ENCODE peak calls at places on chromosomes 13 and 19, in seven cellular contexts. X, J, D, Y, W, G and U are unnamed samples. For H3K4me1, the result is how much of the 10 kb centered on the place peaks cover.

GRCh38 chr13:76991432-76991795 is 467 bp upstream of the CLN5 start:
- DNase-seq in X (no peak), J (no peak), D (no peak), Y (peak), W (no peak), G (no peak), U (no peak)

GRCh38 chr19:41861098-41861768 is 1.2 kb downstream of the RPS19 start:
- DNase-seq in X (no peak), J (no peak), D (no peak), Y (no peak), W (no peak), G (no peak), U (no peak)

GRCh38 chr13:104017317-104017716 is 951.1 kb upstream of the SLC10A2 start:
- DNase-seq in X (no peak), J (no peak), D (no peak), Y (no peak), W (no peak), G (no peak), U (no peak)

GRCh38 chr13:86554066-86554465 is 754.8 kb upstream of the SLITRK6 start:
- DNase-seq in X (no peak), J (no peak), D (no peak), Y (no peak), W (no peak), G (no peak), U (no peak)

GRCh38 chr13:36432106-36432544 is at the start of gene CCNA1:
- DNase-seq in X (no peak), J (no peak), D (peak), Y (peak), W (peak), G (no peak), U (peak)

GRCh38 chr13:63455938-63456337 is 2040.3 kb upstream of the PCDH20 start:
- DNase-seq in X (no peak), J (no peak), D (peak), Y (peak), W (no peak), G (no peak), U (peak)

GRCh38 chr13:90834700-90835099 is 512.8 kb upstream of the MIR17HG start:
- DNase-seq in X (no peak), J (no peak), D (no peak), Y (peak), W (no peak), G (no peak), U (no peak)

GRCh38 chr19:56637976-56638555 is 4.9 kb upstream of the SMIM17 start:
- DNase-seq in X (no peak), J (peak), D (peak), Y (peak), W (peak), G (peak), U (peak)

GRCh38 chr19:44050740-44051653 is 839 bp upstream of the ZNF223 start:
- DNase-seq in X (no peak), J (no peak), D (peak), Y (peak), W (peak), G (no peak), U (no peak)

GRCh38 chr13:98959299-98959698 is 18.6 kb downstream of the DOCK9 start:
- DNase-seq in X (no peak), J (no peak), D (no peak), Y (no peak), W (no peak), G (no peak), U (peak)

GRCh38 chr13:46168818-46169217 is 13.2 kb downstream of the LCP1 start:
- DNase-seq in X (no peak), J (no peak), D (no peak), Y (no peak), W (no peak), G (no peak), U (no peak)

GRCh38 chr13:24224232-24224680 is 63.7 kb downstream of the SPATA13 start:
- DNase-seq in X (no peak), J (no peak), D (no peak), Y (no peak), W (no peak), G (no peak), U (no peak)

GRCh38 chr19:6564393-6564792 is 26.6 kb downstream of the CD70 start:
- DNase-seq in X (no peak), J (no peak), D (peak), Y (peak), W (peak), G (peak), U (peak)

GRCh38 chr19:1453525-1454371 is 3.8 kb downstream of the APC2 start:
- DNase-seq in X (no peak), J (no peak), D (peak), Y (peak), W (peak), G (no peak), U (peak)

GRCh38 chr13:97889803-97890202 is 63.7 kb upstream of the IPO5 start:
- DNase-seq in X (no peak), J (no peak), D (no peak), Y (peak), W (no peak), G (no peak), U (no peak)

GRCh38 chr13:67146523-67147130 is 83.5 kb downstream of the PCDH9 start:
- DNase-seq in X (no peak), J (no peak), D (no peak), Y (no peak), W (no peak), G (no peak), U (no peak)

GRCh38 chr19:53183146-53183545 is 10.0 kb downstream of the ZNF665 start:
- DNase-seq in X (no peak), J (no peak), D (no peak), Y (peak), W (no peak), G (no peak), U (no peak)

GRCh38 chr19:4343845-4344713 is 717 bp downstream of the MPND start:
- DNase-seq in X (peak), J (no peak), D (no peak), Y (no peak), W (no peak), G (no peak), U (no peak)

GRCh38 chr13:110062777-110063442 is 244.0 kb downstream of the COL4A1 start:
- DNase-seq in X (no peak), J (no peak), D (no peak), Y (no peak), W (no peak), G (no peak), U (peak)

GRCh38 chr19:3028305-3029069 is 593 bp downstream of the TLE2 start:
- DNase-seq in X (no peak), J (no peak), D (peak), Y (no peak), W (no peak), G (no peak), U (no peak)

GRCh38 chr13:100363874-100364273 is 224.7 kb downstream of the GGACT start:
- DNase-seq in X (no peak), J (no peak), D (no peak), Y (peak), W (peak), G (no peak), U (no peak)

GRCh38 chr13:24192036-24192810 is 31.7 kb downstream of the SPATA13 start:
- DNase-seq in X (no peak), J (no peak), D (peak), Y (no peak), W (no peak), G (no peak), U (no peak)

GRCh38 chr13:93740334-93740733 is 513.7 kb downstream of the GPC6 start:
- DNase-seq in X (no peak), J (no peak), D (no peak), Y (no peak), W (no peak), G (no peak), U (no peak)

GRCh38 chr13:93736111-93736510 is 509.5 kb downstream of the GPC6 start:
- DNase-seq in X (no peak), J (no peak), D (no peak), Y (peak), W (no peak), G (no peak), U (no peak)

DNA sequence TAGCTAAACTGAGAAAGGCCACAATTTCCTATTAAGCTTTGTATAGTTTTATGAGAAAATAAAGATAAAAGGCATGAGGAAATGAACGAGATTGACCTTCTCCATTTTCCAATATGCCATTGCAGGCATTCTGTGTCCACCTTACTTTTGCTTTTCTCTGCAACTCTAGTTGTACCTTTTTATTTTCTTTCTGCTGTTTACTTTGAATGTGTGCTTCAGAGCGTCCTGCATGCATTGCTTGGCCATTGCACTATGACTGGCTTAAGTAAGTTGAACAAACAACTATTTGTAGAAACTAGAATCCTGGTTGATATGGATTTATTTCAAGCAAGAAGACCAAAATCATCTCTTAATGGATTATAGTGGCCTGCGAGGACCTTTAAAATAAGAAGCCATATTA is 510.3 kb downstream of the GPC6 start:
- DNase-seq in X (no peak), J (no peak), D (no peak), Y (no peak), W (no peak), G (no peak), U (no peak)
- H3K27ac ChIP-seq in X (no peak), J (no peak), D (no peak), Y (no peak), W (no peak), G (no peak), U (no peak)

DNA sequence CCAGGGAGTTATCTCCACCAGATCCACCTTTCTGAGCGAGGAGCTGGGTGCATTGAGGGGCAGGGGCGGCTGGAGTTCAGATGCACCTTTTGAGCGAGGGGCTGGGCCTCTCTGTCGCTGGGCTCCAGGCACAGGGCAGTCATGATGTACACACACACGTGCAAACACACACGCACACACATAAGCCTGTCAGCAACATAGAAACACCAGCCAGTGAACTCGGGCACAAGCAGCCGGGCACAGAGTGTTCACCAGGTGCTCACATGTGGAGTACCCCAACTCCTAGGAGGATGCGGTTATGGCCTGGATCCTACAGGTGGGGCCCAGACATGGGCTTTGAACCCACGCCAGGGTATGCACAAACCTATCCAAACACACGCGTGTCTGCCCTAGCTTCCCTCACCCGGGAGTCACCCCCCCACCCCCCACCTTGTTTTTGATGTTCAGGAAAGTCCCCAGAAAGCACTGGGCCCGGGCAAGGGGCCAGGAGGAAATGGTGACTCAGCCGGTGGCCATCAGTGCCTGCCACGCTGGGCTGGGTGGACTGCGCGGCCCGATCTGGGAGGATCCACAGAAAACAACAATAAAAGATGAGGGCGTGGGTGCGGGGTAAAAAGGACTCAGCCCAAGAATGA is 13.3 kb downstream of the ARRDC2 start:
- DNase-seq in X (peak), J (peak), D (no peak), Y (peak), W (peak), G (no peak), U (no peak)
- H3K4me1 ChIP-seq in X (under half), J (half or more), D (under half), Y (under half), W (under half), G (half or more), U (under half)

DNA sequence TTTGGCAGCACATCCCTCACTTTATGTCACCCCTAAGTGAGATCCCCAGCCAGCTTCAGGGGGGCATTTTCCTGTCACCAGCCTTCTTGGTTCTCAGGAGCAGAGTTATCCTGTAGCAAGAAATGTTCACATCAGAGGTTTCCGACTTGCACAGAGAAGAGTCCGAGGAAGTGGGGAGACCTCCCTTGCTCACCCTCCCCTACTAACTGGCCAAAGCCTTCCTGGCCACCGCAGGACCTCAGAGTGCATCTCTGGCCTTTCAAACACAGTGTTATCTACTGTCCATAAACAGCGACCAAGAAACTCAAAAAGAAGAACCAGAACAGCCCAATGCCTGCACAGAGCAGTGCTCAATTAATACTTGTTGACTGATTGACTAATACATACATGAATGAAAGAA is 134.4 kb downstream of the USP12 start:
- DNase-seq in X (no peak), J (no peak), D (no peak), Y (no peak), W (no peak), G (no peak), U (no peak)
- H3K27ac ChIP-seq in X (no peak), J (no peak), D (no peak), Y (no peak), W (peak), G (no peak), U (no peak)

GRCh38 chr19:9860407-9860806 is 25.3 kb downstream of the PIN1 start:
- DNase-seq in X (no peak), J (no peak), D (no peak), Y (no peak), W (no peak), G (no peak), U (no peak)

GRCh38 chr19:9861503-9861902 is 26.4 kb downstream of the PIN1 start:
- DNase-seq in X (no peak), J (no peak), D (no peak), Y (no peak), W (no peak), G (no peak), U (no peak)

GRCh38 chr19:9865732-9866627 is 30.9 kb downstream of the PIN1 start:
- DNase-seq in X (no peak), J (no peak), D (peak), Y (no peak), W (no peak), G (no peak), U (no peak)

GRCh38 chr19:9863759-9864158 is 28.6 kb downstream of the PIN1 start:
- DNase-seq in X (no peak), J (no peak), D (no peak), Y (no peak), W (no peak), G (no peak), U (no peak)

DNA sequence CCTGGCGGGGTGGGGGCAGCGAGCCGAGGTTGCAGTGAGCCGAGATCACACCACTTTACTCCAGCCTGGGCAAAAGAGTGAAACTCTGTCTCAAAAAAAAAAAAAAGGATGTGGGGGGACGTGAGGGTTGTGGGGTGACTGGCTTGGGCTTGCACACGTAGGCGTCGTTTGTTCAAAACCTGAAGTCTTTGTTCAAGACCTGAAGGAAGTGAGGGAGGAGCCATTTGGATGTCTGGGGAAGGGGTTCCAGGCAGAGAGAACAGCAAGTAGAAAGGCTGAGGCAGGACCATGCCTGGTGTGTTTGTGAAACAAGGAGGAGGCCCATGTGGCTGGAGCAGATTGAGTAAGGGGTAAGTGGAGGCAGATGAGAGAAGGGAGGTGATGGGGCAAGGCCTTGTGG is 27.8 kb downstream of the PIN1 start:
- DNase-seq in X (no peak), J (no peak), D (no peak), Y (no peak), W (no peak), G (no peak), U (no peak)
- H3K4me1 ChIP-seq in X (under half), J (under half), D (under half), Y (under half), W (under half), G (under half), U (under half)

DNA sequence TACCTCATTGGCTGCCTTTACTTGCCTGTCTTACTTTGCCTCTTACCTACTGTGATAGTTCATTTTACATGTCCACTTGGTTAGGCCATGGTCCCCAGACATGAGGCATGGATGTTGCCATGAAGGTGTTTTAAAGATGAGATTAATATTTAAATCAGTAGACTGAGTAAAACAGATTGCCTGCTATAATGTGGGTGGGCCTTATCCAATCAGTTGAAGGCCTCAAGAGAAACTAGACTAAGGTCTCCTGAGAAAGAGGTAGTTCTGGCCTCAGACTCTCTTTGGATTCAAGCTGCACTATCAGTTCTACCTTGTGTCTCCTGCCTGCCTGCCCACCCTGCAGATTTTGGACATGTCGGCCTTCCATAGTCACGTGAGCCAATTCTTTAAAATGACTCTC is 26.1 kb downstream of the ADGRE3 start:
- DNase-seq in X (no peak), J (no peak), D (no peak), Y (no peak), W (no peak), G (no peak), U (no peak)
- H3K27ac ChIP-seq in X (no peak), J (no peak), D (no peak), Y (no peak), W (no peak), G (no peak), U (no peak)

DNA sequence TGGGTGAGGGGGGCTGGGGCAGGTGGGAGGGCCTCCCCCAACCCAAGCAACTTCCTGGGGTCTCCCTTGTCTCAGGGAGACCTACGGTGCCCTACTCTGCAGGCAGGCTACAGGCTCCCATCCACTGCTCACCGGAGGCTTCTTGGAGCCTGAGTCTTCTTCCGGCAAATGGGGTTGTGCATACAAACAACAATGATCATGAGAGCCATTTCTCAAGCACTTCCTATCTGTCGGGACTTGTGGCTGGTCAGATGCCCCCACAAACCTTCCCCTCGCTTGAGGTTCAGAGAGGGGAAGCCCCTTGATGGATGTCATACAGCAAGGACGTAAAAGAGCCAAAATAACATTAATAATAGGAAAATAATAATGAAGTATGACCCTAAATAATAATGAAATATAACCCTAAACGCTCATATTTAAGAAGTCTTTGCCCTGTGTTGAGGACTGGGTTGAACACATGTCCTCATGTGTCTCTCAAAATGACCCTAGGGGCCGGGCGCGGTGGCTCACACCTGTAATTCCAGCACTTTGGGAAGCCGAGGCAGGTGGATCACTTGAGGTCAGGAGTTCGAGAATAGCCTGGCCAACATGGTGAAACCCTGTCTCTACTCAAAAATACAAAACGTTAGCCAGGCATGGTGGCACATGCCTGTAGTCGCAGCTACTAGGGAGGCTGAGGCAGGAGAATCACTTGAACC is 727 bp downstream of the CD37 start:
- DNase-seq in X (peak), J (no peak), D (no peak), Y (no peak), W (no peak), G (no peak), U (no peak)
- H3K4me1 ChIP-seq in X (under half), J (under half), D (under half), Y (under half), W (under half), G (under half), U (under half)

GRCh38 chr19:46603195-46603637 is 2.1 kb downstream of the CALM3 start:
- DNase-seq in X (peak), J (peak), D (no peak), Y (no peak), W (no peak), G (peak), U (no peak)
- H3K27ac ChIP-seq in X (peak), J (peak), D (no peak), Y (peak), W (peak), G (peak), U (no peak)

DNA sequence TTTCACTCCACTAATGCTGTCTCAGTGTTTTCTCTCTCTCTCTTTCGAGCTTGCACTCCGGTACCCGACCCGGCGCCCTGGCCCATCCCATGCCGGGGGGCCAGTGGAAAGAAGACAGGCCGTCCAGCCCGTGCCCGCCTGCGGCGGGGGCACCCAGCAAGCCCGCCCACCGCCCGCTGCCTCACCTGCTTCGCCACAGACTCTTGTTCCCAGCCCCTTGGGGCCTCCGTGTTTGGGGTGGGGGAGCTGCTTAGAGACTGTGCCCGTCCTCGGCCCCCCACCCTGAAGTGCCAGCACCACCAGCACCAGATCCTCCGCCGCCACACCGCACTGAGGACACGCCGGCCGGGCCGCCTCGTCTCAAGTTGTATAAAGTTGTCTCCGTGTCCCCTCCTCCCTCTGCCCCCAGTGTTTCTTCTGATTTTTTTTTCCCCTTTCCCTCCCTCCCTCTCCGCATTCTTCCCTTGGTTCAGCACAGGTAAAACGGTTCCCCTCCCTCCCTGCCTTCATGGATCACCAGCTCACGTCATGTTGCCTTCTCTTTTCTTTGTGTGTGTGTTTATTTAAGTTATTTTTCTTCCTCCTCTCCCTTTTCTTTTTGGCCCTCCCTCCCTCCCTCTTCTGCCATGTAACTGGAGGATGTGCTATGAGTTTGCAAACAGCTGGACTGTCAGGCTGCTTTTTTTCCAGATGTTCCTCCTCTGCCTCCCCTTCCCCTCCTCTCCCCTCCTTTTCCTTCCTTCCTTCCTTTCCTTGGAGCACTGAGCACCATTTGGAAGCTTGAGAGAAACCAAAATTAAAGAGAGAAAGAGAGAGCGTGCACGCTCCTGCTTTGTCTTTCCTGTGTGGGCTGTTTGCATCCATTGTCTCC is 2.1 kb downstream of the LENG9 start:
- DNase-seq in X (no peak), J (no peak), D (no peak), Y (no peak), W (no peak), G (no peak), U (no peak)
- H3K4me1 ChIP-seq in X (under half), J (under half), D (under half), Y (under half), W (under half), G (under half), U (under half)